ENCODE peak calls at places on chromosomes 4 and X, in six cellular contexts. C is A549, B is K562, F is HepG2, M is NB4, P is GM12878. U is an unnamed sample.

GRCh38 chr4:3773552-3774001 is 7.4 kb downstream of the ADRA2C start:
- DNase-seq in C (no peak), B (no peak), F (peak), M (no peak), P (no peak), U (no peak)

GRCh38 chrX:47283015-47283771 is 50.4 kb downstream of the USP11 start:
- DNase-seq in C (no peak), B (no peak), F (peak), M (peak), P (no peak), U (no peak)

GRCh38 chr4:77805802-77806201 is 13.4 kb downstream of the CNOT6L start:
- DNase-seq in C (no peak), B (no peak), F (no peak), M (no peak), P (no peak), U (no peak)

GRCh38 chr4:95255396-95256107 is 293.2 kb downstream of the UNC5C start:
- DNase-seq in C (no peak), B (peak), F (no peak), M (no peak), P (no peak), U (no peak)

GRCh38 chr4:26076896-26077295 is 162.9 kb downstream of the SMIM20 start:
- DNase-seq in C (no peak), B (no peak), F (no peak), M (peak), P (no peak), U (no peak)

GRCh38 chrX:151714367-151714766 is 1.5 kb upstream of the FATE1 start:
- DNase-seq in C (no peak), B (no peak), F (no peak), M (no peak), P (no peak), U (no peak)

GRCh38 chr4:87030606-87031441 is 96.0 kb downstream of the AFF1 start:
- DNase-seq in C (no peak), B (no peak), F (no peak), M (peak), P (no peak), U (peak)

GRCh38 chr4:164847016-164847415 is 30.0 kb upstream of the APELA start:
- DNase-seq in C (no peak), B (no peak), F (no peak), M (no peak), P (no peak), U (no peak)

GRCh38 chr4:86960557-86960959 is 25.7 kb downstream of the AFF1 start:
- DNase-seq in C (no peak), B (no peak), F (peak), M (peak), P (no peak), U (no peak)

GRCh38 chr4:123415977-123416376 is 19.4 kb downstream of the SPRY1 start:
- DNase-seq in C (no peak), B (peak), F (peak), M (peak), P (no peak), U (peak)

GRCh38 chr4:41882622-41883347 is 52.4 kb upstream of the TMEM33 start:
- DNase-seq in C (peak), B (peak), F (no peak), M (peak), P (no peak), U (peak)

GRCh38 chr4:163384434-163384833 is 40.7 kb downstream of the NPY5R start:
- DNase-seq in C (no peak), B (no peak), F (no peak), M (no peak), P (no peak), U (no peak)

GRCh38 chrX:150352581-150352980 is 10.5 kb upstream of the MAMLD1 start:
- DNase-seq in C (no peak), B (no peak), F (no peak), M (no peak), P (no peak), U (no peak)

GRCh38 chrX:41332988-41333743 is 796 bp upstream of the DDX3X start:
- DNase-seq in C (peak), B (peak), F (peak), M (peak), P (peak), U (peak)

GRCh38 chr4:121829511-121829910 is 5.8 kb upstream of the CCNA2 start:
- DNase-seq in C (no peak), B (no peak), F (no peak), M (no peak), P (no peak), U (no peak)

GRCh38 chr4:97150966-97151365 is 992.3 kb downstream of the STPG2 start:
- DNase-seq in C (no peak), B (no peak), F (no peak), M (no peak), P (no peak), U (no peak)

GRCh38 chr4:74111990-74112389 is 13.0 kb upstream of the CXCL2 start:
- DNase-seq in C (no peak), B (no peak), F (no peak), M (no peak), P (no peak), U (peak)

GRCh38 chrX:37998586-37999267 is 7.6 kb upstream of the SYTL5 start:
- DNase-seq in C (peak), B (no peak), F (no peak), M (no peak), P (no peak), U (peak)

GRCh38 chr4:4394644-4395043 is 7.7 kb downstream of the NSG1 start:
- DNase-seq in C (no peak), B (no peak), F (no peak), M (no peak), P (no peak), U (no peak)

GRCh38 chr4:145935253-145936141 is 3.1 kb downstream of the ZNF827 start:
- DNase-seq in C (no peak), B (no peak), F (peak), M (no peak), P (peak), U (peak)

GRCh38 chr4:35541146-35541887 is 703.0 kb downstream of the ARAP2 start:
- DNase-seq in C (no peak), B (no peak), F (no peak), M (no peak), P (no peak), U (no peak)

GRCh38 chr4:124322234-124322831 is 390.2 kb downstream of the ANKRD50 start:
- DNase-seq in C (peak), B (peak), F (peak), M (peak), P (no peak), U (peak)

GRCh38 chrX:106707771-106708454 is 18.6 kb upstream of the RNF128 start:
- DNase-seq in C (peak), B (no peak), F (no peak), M (no peak), P (no peak), U (no peak)

GRCh38 chr4:66014146-66014765 is 344.0 kb upstream of the EPHA5 start:
- DNase-seq in C (no peak), B (no peak), F (peak), M (no peak), P (no peak), U (no peak)

GRCh38 chrX:39691724-39692123 is 406.0 kb downstream of the BCOR start:
- DNase-seq in C (no peak), B (no peak), F (no peak), M (no peak), P (no peak), U (no peak)

GRCh38 chr4:1019320-1019719 is 7.9 kb downstream of the FGFRL1 start:
- DNase-seq in C (no peak), B (peak), F (no peak), M (no peak), P (no peak), U (no peak)

GRCh38 chrX:15202458-15203177 is 67.3 kb downstream of the ASB9 start:
- DNase-seq in C (no peak), B (no peak), F (no peak), M (no peak), P (peak), U (no peak)

GRCh38 chr4:7214359-7214758 is 22.0 kb downstream of the SORCS2 start:
- DNase-seq in C (no peak), B (no peak), F (no peak), M (no peak), P (no peak), U (no peak)

GRCh38 chr4:154877110-154877760 is 96.2 kb downstream of the RBM46 start:
- DNase-seq in C (no peak), B (no peak), F (peak), M (peak), P (no peak), U (peak)

GRCh38 chrX:23902419-23902818 is 5.3 kb downstream of the APOO start:
- DNase-seq in C (no peak), B (peak), F (peak), M (peak), P (no peak), U (peak)

GRCh38 chr4:15659768-15660394 is 4.7 kb upstream of the FBXL5 start:
- DNase-seq in C (no peak), B (no peak), F (no peak), M (peak), P (no peak), U (peak)

GRCh38 chrX:118353081-118353850 is 7.4 kb downstream of the WDR44 start:
- DNase-seq in C (no peak), B (no peak), F (no peak), M (no peak), P (no peak), U (no peak)

GRCh38 chr4:151110236-151110635 is 10.8 kb downstream of the RPS3A start:
- DNase-seq in C (no peak), B (no peak), F (no peak), M (no peak), P (no peak), U (no peak)

GRCh38 chr4:5972571-5972970 is 45.7 kb downstream of the C4orf50 start:
- DNase-seq in C (no peak), B (no peak), F (no peak), M (no peak), P (no peak), U (no peak)

GRCh38 chr4:7425171-7425570 is 9.6 kb downstream of the PSAPL1 start:
- DNase-seq in C (no peak), B (no peak), F (no peak), M (no peak), P (no peak), U (no peak)

GRCh38 chrX:44244008-44244407 is 99.5 kb downstream of the EFHC2 start:
- DNase-seq in C (no peak), B (no peak), F (no peak), M (peak), P (no peak), U (peak)

GRCh38 chr4:185743722-185744121 is 68.3 kb downstream of the SORBS2 start:
- DNase-seq in C (no peak), B (no peak), F (no peak), M (no peak), P (no peak), U (no peak)

GRCh38 chr4:185744946-185745345 is 67.0 kb downstream of the SORBS2 start:
- DNase-seq in C (no peak), B (no peak), F (no peak), M (no peak), P (no peak), U (no peak)

GRCh38 chr4:185744127-185744865 is 67.7 kb downstream of the SORBS2 start:
- DNase-seq in C (no peak), B (no peak), F (peak), M (no peak), P (no peak), U (no peak)

GRCh38 chr4:185741795-185742194 is 70.2 kb downstream of the SORBS2 start:
- DNase-seq in C (no peak), B (no peak), F (no peak), M (no peak), P (no peak), U (no peak)

DNA sequence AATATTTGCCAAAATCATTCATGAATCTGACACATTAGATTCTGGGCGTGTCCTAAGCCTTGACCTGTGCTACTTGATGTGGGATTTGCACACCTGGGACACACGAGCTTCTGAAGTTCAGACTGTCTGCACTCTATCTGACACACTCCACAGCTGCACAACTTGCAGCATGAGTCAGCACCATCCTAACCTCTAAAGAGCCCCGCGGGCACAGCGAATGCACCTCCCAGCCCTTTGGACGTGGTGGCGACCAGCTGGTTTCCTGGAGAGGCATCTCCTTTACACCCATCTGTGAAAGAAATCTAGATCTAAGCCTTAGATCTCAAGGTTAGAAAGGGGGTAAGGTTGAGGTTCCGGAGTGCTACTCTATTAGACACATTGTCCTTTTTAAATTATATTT is 69.2 kb downstream of the SORBS2 start:
- DNase-seq in C (no peak), B (no peak), F (no peak), M (peak), P (no peak), U (no peak)
- TF ChIP-seq MYC in C (no peak), B (no peak), F (no peak), M (no peak), P (no peak), U (no peak)

DNA sequence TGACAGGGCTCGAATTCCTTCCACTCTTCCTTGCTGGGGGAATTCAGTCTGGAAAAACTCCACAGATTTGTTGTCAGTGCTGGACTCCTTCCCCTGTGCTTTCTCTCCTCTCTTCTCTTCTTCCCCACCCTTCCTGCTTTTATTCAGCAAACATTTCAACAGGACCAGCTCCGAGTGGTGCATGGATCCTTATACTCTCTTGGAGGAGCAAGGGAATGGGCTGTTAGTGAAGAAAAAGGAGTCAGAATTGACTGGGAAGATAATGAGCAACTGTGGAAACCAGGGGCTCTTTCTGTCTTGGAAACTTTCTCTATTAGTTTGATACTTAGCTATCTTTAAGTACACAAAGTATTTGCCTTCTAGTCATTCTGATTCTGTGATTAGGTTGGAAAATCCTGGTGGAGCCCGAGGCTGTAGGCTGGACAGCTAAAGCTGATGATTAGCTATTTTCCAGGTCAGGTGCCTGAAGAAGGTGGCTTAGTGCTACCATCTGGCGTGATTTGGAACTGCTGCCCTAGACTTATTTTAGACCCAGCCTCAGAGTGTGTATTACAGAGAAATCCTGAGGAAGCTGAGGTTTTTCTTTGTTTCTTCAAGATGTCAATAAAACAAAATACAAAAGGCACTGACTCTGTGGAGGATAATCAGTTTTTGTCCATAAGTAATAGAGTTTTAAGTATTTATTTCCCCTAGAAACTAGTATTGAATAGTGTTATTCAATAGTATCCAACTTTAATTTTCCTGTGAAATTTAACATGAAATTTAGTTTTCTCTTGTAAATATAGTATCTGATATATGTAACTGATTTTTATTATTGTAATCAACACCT is 38.4 kb downstream of the NAP1L5 start:
- DNase-seq in C (peak), B (peak), F (peak), M (peak), P (peak), U (peak)
- TF ChIP-seq CTCF in C (peak), B (peak), F (peak), M (no peak), P (peak), U (peak)

DNA sequence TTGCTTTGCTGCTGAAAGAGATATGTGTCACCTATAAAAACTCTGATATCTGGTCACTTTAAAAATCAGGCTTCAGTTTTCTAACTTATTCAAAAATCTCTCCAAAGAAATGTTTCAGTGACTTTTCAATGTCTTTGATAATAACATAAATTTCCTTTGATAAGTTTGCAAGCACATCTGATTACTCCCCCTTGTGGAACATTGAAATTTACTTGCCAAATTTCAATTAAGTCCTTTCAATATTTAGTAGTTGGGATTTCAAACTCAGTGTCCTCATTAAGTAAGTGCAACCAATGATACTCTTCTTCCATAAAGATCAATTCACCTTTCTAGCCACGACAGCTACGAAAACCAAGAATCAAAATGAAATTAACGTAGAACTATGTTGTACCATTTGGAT is 151.3 kb upstream of the FAM47C start:
- DNase-seq in C (no peak), B (no peak), F (no peak), M (peak), P (no peak), U (no peak)
- TF ChIP-seq MYC in C (no peak), B (no peak), F (no peak), M (no peak), P (no peak), U (no peak)

DNA sequence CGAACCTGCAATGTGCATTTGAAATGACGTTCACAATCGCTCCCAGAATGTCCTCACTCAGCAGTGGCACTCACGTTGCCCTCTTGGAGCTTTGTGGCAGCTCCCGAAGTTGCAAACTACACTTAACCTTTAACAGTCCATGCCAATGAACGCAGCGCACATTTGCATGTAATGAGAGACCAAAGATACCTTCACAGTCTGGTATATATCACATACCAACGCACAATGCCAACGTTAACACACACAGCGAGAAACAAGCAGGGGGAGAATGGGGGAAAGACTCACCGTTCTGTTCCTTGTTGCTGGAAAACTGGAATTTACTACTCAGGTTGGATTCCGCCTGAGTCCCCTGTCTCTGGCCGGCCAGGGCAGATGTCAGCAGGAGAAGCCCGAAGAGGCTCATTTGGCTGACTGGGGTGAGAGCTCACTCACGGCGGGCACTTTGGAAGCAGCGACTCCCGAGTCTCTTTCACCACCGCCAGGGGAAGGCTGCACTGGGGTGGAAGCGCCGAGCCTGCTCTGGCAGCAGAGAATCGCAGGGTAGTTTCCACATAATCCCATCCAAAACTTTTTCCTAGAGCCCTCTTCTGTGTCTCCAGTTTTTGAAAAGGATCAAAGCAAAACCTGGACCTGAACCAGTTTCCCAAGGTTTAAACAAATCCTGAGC is 965 bp downstream of the PDGFC start:
- DNase-seq in C (peak), B (no peak), F (peak), M (no peak), P (no peak), U (peak)
- TF ChIP-seq CTCF in C (no peak), B (no peak), F (peak), M (no peak), P (no peak), U (peak)

GRCh38 chrX:133403984-133404383 is 11.3 kb downstream of the GPC4 start:
- DNase-seq in C (no peak), B (no peak), F (no peak), M (no peak), P (no peak), U (no peak)

GRCh38 chrX:133401539-133401938 is 13.8 kb downstream of the GPC4 start:
- DNase-seq in C (no peak), B (no peak), F (no peak), M (no peak), P (no peak), U (no peak)

GRCh38 chrX:133399411-133399810 is 15.9 kb downstream of the GPC4 start:
- DNase-seq in C (no peak), B (peak), F (no peak), M (no peak), P (no peak), U (no peak)

GRCh38 chrX:133402830-133403625 is 12.3 kb downstream of the GPC4 start:
- DNase-seq in C (no peak), B (no peak), F (no peak), M (no peak), P (no peak), U (no peak)

GRCh38 chrX:133402042-133402453 is 13.2 kb downstream of the GPC4 start:
- DNase-seq in C (no peak), B (no peak), F (no peak), M (no peak), P (no peak), U (no peak)
- TF ChIP-seq MYC in C (no peak), B (no peak), F (no peak), M (no peak), P (no peak), U (no peak)